ENCODE peak calls at places on chromosomes 1 and 21, in five cellular contexts. One of them, this sample, is unnamed.
A peak's percentile ranks its signal among the peaks of the same experiment; 100 is the strongest.

GRCh38 chr1:31007462-31007991 is 58.0 kb downstream of the PUM1 start:
- DNase-seq in naive B cell: no peak
- DNase-seq in endothelial cell: no peak
- DNase-seq in stimulated activated CD8-positive, alpha-beta memory T cell treated with anti-CD3 and anti-CD28 coated beads, Interleukin-15, amount 100 ng/mL, for 24 hours: no peak
- DNase-seq in activated CD4-positive, alpha-beta T cell treated with anti-CD3 and anti-CD28 coated beads, Interleukin-2, amount 10 ng/mL, durations not matched to agents 7 days and 5 days: no peak
- DNase-seq in this sample: no peak

GRCh38 chr1:89552481-89553194 is 28.0 kb downstream of the LRRC8B start:
- DNase-seq in stimulated activated CD8-positive, alpha-beta memory T cell treated with anti-CD3 and anti-CD28 coated beads, Interleukin-15, amount 100 ng/mL, for 24 hours: no peak
- DNase-seq in endothelial cell: no peak
- DNase-seq in naive B cell: peak; percentile 40
- DNase-seq in activated CD4-positive, alpha-beta T cell treated with anti-CD3 and anti-CD28 coated beads, Interleukin-2, amount 10 ng/mL, durations not matched to agents 7 days and 5 days: no peak
- DNase-seq in this sample: no peak

GRCh38 chr21:45420061-45420521 is 15.1 kb downstream of the COL18A1 start:
- DNase-seq in activated CD4-positive, alpha-beta T cell treated with anti-CD3 and anti-CD28 coated beads, Interleukin-2, amount 10 ng/mL, durations not matched to agents 7 days and 5 days: no peak
- DNase-seq in naive B cell: no peak
- DNase-seq in stimulated activated CD8-positive, alpha-beta memory T cell treated with anti-CD3 and anti-CD28 coated beads, Interleukin-15, amount 100 ng/mL, for 24 hours: no peak
- DNase-seq in endothelial cell: no peak
- DNase-seq in this sample: no peak

GRCh38 chr1:181033799-181034391 is at the start of gene MR1:
- DNase-seq in activated CD4-positive, alpha-beta T cell treated with anti-CD3 and anti-CD28 coated beads, Interleukin-2, amount 10 ng/mL, durations not matched to agents 7 days and 5 days: peak; percentile 67
- DNase-seq in naive B cell: peak; percentile 84
- DNase-seq in stimulated activated CD8-positive, alpha-beta memory T cell treated with anti-CD3 and anti-CD28 coated beads, Interleukin-15, amount 100 ng/mL, for 24 hours: no peak
- DNase-seq in endothelial cell: no peak
- DNase-seq in this sample: peak; percentile 91

GRCh38 chr1:201334325-201335173 is 42.9 kb downstream of the TNNT2 start:
- DNase-seq in endothelial cell: no peak
- DNase-seq in activated CD4-positive, alpha-beta T cell treated with anti-CD3 and anti-CD28 coated beads, Interleukin-2, amount 10 ng/mL, durations not matched to agents 7 days and 5 days: no peak
- DNase-seq in naive B cell: no peak
- DNase-seq in stimulated activated CD8-positive, alpha-beta memory T cell treated with anti-CD3 and anti-CD28 coated beads, Interleukin-15, amount 100 ng/mL, for 24 hours: no peak
- DNase-seq in this sample: no peak

GRCh38 chr1:207867136-207868081 is 43.5 kb downstream of the CD34 start:
- DNase-seq in endothelial cell: no peak
- DNase-seq in stimulated activated CD8-positive, alpha-beta memory T cell treated with anti-CD3 and anti-CD28 coated beads, Interleukin-15, amount 100 ng/mL, for 24 hours: no peak
- DNase-seq in naive B cell: peak; percentile 29
- DNase-seq in activated CD4-positive, alpha-beta T cell treated with anti-CD3 and anti-CD28 coated beads, Interleukin-2, amount 10 ng/mL, durations not matched to agents 7 days and 5 days: peak; percentile 60
- DNase-seq in this sample: no peak

GRCh38 chr1:39387452-39387851 is 104.0 kb upstream of the BMP8A start:
- DNase-seq in stimulated activated CD8-positive, alpha-beta memory T cell treated with anti-CD3 and anti-CD28 coated beads, Interleukin-15, amount 100 ng/mL, for 24 hours: no peak
- DNase-seq in naive B cell: no peak
- DNase-seq in endothelial cell: no peak
- DNase-seq in activated CD4-positive, alpha-beta T cell treated with anti-CD3 and anti-CD28 coated beads, Interleukin-2, amount 10 ng/mL, durations not matched to agents 7 days and 5 days: no peak
- DNase-seq in this sample: peak; percentile 68

GRCh38 chr21:42830456-42831455 is 48.6 kb downstream of the WDR4 start:
- DNase-seq in naive B cell: no peak
- DNase-seq in stimulated activated CD8-positive, alpha-beta memory T cell treated with anti-CD3 and anti-CD28 coated beads, Interleukin-15, amount 100 ng/mL, for 24 hours: no peak
- DNase-seq in activated CD4-positive, alpha-beta T cell treated with anti-CD3 and anti-CD28 coated beads, Interleukin-2, amount 10 ng/mL, durations not matched to agents 7 days and 5 days: no peak
- DNase-seq in endothelial cell: no peak
- DNase-seq in this sample: peak; percentile 22

GRCh38 chr1:43563779-43564616 is 33.3 kb downstream of the PTPRF start:
- DNase-seq in activated CD4-positive, alpha-beta T cell treated with anti-CD3 and anti-CD28 coated beads, Interleukin-2, amount 10 ng/mL, durations not matched to agents 7 days and 5 days: no peak
- DNase-seq in endothelial cell: no peak
- DNase-seq in naive B cell: no peak
- DNase-seq in stimulated activated CD8-positive, alpha-beta memory T cell treated with anti-CD3 and anti-CD28 coated beads, Interleukin-15, amount 100 ng/mL, for 24 hours: no peak
- DNase-seq in this sample: no peak

GRCh38 chr1:89489037-89489729 is 35.4 kb upstream of the LRRC8B start:
- DNase-seq in stimulated activated CD8-positive, alpha-beta memory T cell treated with anti-CD3 and anti-CD28 coated beads, Interleukin-15, amount 100 ng/mL, for 24 hours: no peak
- DNase-seq in endothelial cell: no peak
- DNase-seq in naive B cell: no peak
- DNase-seq in activated CD4-positive, alpha-beta T cell treated with anti-CD3 and anti-CD28 coated beads, Interleukin-2, amount 10 ng/mL, durations not matched to agents 7 days and 5 days: no peak
- DNase-seq in this sample: no peak

GRCh38 chr1:9476790-9477463 is 62.3 kb upstream of the SLC25A33 start:
- DNase-seq in activated CD4-positive, alpha-beta T cell treated with anti-CD3 and anti-CD28 coated beads, Interleukin-2, amount 10 ng/mL, durations not matched to agents 7 days and 5 days: no peak
- DNase-seq in stimulated activated CD8-positive, alpha-beta memory T cell treated with anti-CD3 and anti-CD28 coated beads, Interleukin-15, amount 100 ng/mL, for 24 hours: no peak
- DNase-seq in naive B cell: no peak
- DNase-seq in endothelial cell: no peak
- DNase-seq in this sample: no peak

GRCh38 chr21:14771587-14771986 is 225.5 kb upstream of the SAMSN1 start:
- DNase-seq in activated CD4-positive, alpha-beta T cell treated with anti-CD3 and anti-CD28 coated beads, Interleukin-2, amount 10 ng/mL, durations not matched to agents 7 days and 5 days: no peak
- DNase-seq in stimulated activated CD8-positive, alpha-beta memory T cell treated with anti-CD3 and anti-CD28 coated beads, Interleukin-15, amount 100 ng/mL, for 24 hours: no peak
- DNase-seq in endothelial cell: no peak
- DNase-seq in naive B cell: no peak
- DNase-seq in this sample: no peak

GRCh38 chr1:228213917-228214808 is 6.3 kb downstream of the OBSCN start:
- DNase-seq in stimulated activated CD8-positive, alpha-beta memory T cell treated with anti-CD3 and anti-CD28 coated beads, Interleukin-15, amount 100 ng/mL, for 24 hours: no peak
- DNase-seq in activated CD4-positive, alpha-beta T cell treated with anti-CD3 and anti-CD28 coated beads, Interleukin-2, amount 10 ng/mL, durations not matched to agents 7 days and 5 days: no peak
- DNase-seq in endothelial cell: no peak
- DNase-seq in naive B cell: no peak
- DNase-seq in this sample: no peak

GRCh38 chr1:173934440-173934839 is 17.3 kb upstream of the SERPINC1 start:
- DNase-seq in activated CD4-positive, alpha-beta T cell treated with anti-CD3 and anti-CD28 coated beads, Interleukin-2, amount 10 ng/mL, durations not matched to agents 7 days and 5 days: no peak
- DNase-seq in endothelial cell: no peak
- DNase-seq in stimulated activated CD8-positive, alpha-beta memory T cell treated with anti-CD3 and anti-CD28 coated beads, Interleukin-15, amount 100 ng/mL, for 24 hours: no peak
- DNase-seq in naive B cell: no peak
- DNase-seq in this sample: no peak

GRCh38 chr1:8317647-8318360 is at the start of gene SLC45A1:
- DNase-seq in activated CD4-positive, alpha-beta T cell treated with anti-CD3 and anti-CD28 coated beads, Interleukin-2, amount 10 ng/mL, durations not matched to agents 7 days and 5 days: peak; percentile 75
- DNase-seq in endothelial cell: peak; percentile 56
- DNase-seq in naive B cell: peak; percentile 66
- DNase-seq in stimulated activated CD8-positive, alpha-beta memory T cell treated with anti-CD3 and anti-CD28 coated beads, Interleukin-15, amount 100 ng/mL, for 24 hours: peak; percentile 67
- DNase-seq in this sample: peak; percentile 95

GRCh38 chr1:43134068-43134467 is 38.0 kb downstream of the EBNA1BP2 start:
- DNase-seq in endothelial cell: no peak
- DNase-seq in activated CD4-positive, alpha-beta T cell treated with anti-CD3 and anti-CD28 coated beads, Interleukin-2, amount 10 ng/mL, durations not matched to agents 7 days and 5 days: no peak
- DNase-seq in naive B cell: no peak
- DNase-seq in stimulated activated CD8-positive, alpha-beta memory T cell treated with anti-CD3 and anti-CD28 coated beads, Interleukin-15, amount 100 ng/mL, for 24 hours: no peak
- DNase-seq in this sample: peak; percentile 44

GRCh38 chr1:198040880-198041279 is 115.9 kb upstream of the NEK7 start:
- DNase-seq in endothelial cell: no peak
- DNase-seq in naive B cell: no peak
- DNase-seq in activated CD4-positive, alpha-beta T cell treated with anti-CD3 and anti-CD28 coated beads, Interleukin-2, amount 10 ng/mL, durations not matched to agents 7 days and 5 days: no peak
- DNase-seq in stimulated activated CD8-positive, alpha-beta memory T cell treated with anti-CD3 and anti-CD28 coated beads, Interleukin-15, amount 100 ng/mL, for 24 hours: no peak
- DNase-seq in this sample: no peak

GRCh38 chr1:202577381-202577780 is 132.9 kb downstream of the SYT2 start:
- DNase-seq in activated CD4-positive, alpha-beta T cell treated with anti-CD3 and anti-CD28 coated beads, Interleukin-2, amount 10 ng/mL, durations not matched to agents 7 days and 5 days: no peak
- DNase-seq in naive B cell: no peak
- DNase-seq in stimulated activated CD8-positive, alpha-beta memory T cell treated with anti-CD3 and anti-CD28 coated beads, Interleukin-15, amount 100 ng/mL, for 24 hours: no peak
- DNase-seq in endothelial cell: no peak
- DNase-seq in this sample: peak; percentile 46

GRCh38 chr1:224861317-224861716 is 68.2 kb upstream of the DNAH14 start:
- DNase-seq in activated CD4-positive, alpha-beta T cell treated with anti-CD3 and anti-CD28 coated beads, Interleukin-2, amount 10 ng/mL, durations not matched to agents 7 days and 5 days: no peak
- DNase-seq in endothelial cell: no peak
- DNase-seq in naive B cell: no peak
- DNase-seq in stimulated activated CD8-positive, alpha-beta memory T cell treated with anti-CD3 and anti-CD28 coated beads, Interleukin-15, amount 100 ng/mL, for 24 hours: no peak
- DNase-seq in this sample: no peak